ENCODE peak calls at places on chromosomes 11 and 22, in five cellular contexts. One of them, this sample, is unnamed.

GRCh38 chr11:103851166-103851651 is 185.2 kb upstream of the DDI1 start:
- DNase-seq in CD8-positive, alpha-beta memory T cell: no peak
- DNase-seq in lower lobe of right lung: no peak
- DNase-seq in tibial artery: peak; percentile 35
- DNase-seq in aorta: no peak
- DNase-seq in this sample: no peak

GRCh38 chr11:123475478-123475877 is 45.4 kb downstream of the GRAMD1B start:
- DNase-seq in CD8-positive, alpha-beta memory T cell: no peak
- DNase-seq in lower lobe of right lung: no peak
- DNase-seq in tibial artery: no peak
- DNase-seq in aorta: no peak
- DNase-seq in this sample: peak; percentile 18

GRCh38 chr11:12746593-12747097 is 72.4 kb downstream of the TEAD1 start:
- DNase-seq in CD8-positive, alpha-beta memory T cell: no peak
- DNase-seq in lower lobe of right lung: peak; percentile 56
- DNase-seq in tibial artery: no peak
- DNase-seq in aorta: peak; percentile 67
- DNase-seq in this sample: peak; percentile 77

GRCh38 chr11:123211134-123211879 is 16.3 kb upstream of the CLMP start:
- DNase-seq in CD8-positive, alpha-beta memory T cell: no peak
- DNase-seq in lower lobe of right lung: no peak
- DNase-seq in tibial artery: no peak
- DNase-seq in aorta: no peak
- DNase-seq in this sample: no peak

GRCh38 chr11:11391169-11391568 is 38.1 kb upstream of the CSNK2A3 start:
- DNase-seq in CD8-positive, alpha-beta memory T cell: no peak
- DNase-seq in lower lobe of right lung: no peak
- DNase-seq in tibial artery: no peak
- DNase-seq in aorta: no peak
- DNase-seq in this sample: no peak

GRCh38 chr11:18771266-18772035 is 20.1 kb downstream of the PTPN5 start:
- DNase-seq in CD8-positive, alpha-beta memory T cell: no peak
- DNase-seq in lower lobe of right lung: no peak
- DNase-seq in tibial artery: no peak
- DNase-seq in aorta: no peak
- DNase-seq in this sample: no peak

GRCh38 chr11:214083-214482 is 6.6 kb downstream of the RIC8A start:
- DNase-seq in CD8-positive, alpha-beta memory T cell: no peak
- DNase-seq in lower lobe of right lung: no peak
- DNase-seq in tibial artery: no peak
- DNase-seq in aorta: no peak
- DNase-seq in this sample: peak; percentile 59

GRCh38 chr11:101030692-101031091 is 98.9 kb downstream of the PGR start:
- DNase-seq in CD8-positive, alpha-beta memory T cell: no peak
- DNase-seq in lower lobe of right lung: no peak
- DNase-seq in tibial artery: no peak
- DNase-seq in aorta: no peak
- DNase-seq in this sample: no peak

GRCh38 chr11:35930466-35930865 is 13.4 kb upstream of the LDLRAD3 start:
- DNase-seq in CD8-positive, alpha-beta memory T cell: no peak
- DNase-seq in lower lobe of right lung: no peak
- DNase-seq in tibial artery: no peak
- DNase-seq in aorta: no peak
- DNase-seq in this sample: no peak

GRCh38 chr11:6285019-6285418 is 25.4 kb downstream of the CCKBR start:
- DNase-seq in CD8-positive, alpha-beta memory T cell: no peak
- DNase-seq in lower lobe of right lung: no peak
- DNase-seq in tibial artery: no peak
- DNase-seq in aorta: no peak
- DNase-seq in this sample: no peak

GRCh38 chr11:62452261-62452660 is 33.4 kb downstream of the SCGB1A1 start:
- DNase-seq in CD8-positive, alpha-beta memory T cell: no peak
- DNase-seq in lower lobe of right lung: no peak
- DNase-seq in tibial artery: no peak
- DNase-seq in aorta: no peak
- DNase-seq in this sample: no peak

GRCh38 chr11:93662177-93662575 is 694 bp downstream of the CEP295 start:
- DNase-seq in CD8-positive, alpha-beta memory T cell: no peak
- DNase-seq in lower lobe of right lung: no peak
- DNase-seq in tibial artery: no peak
- DNase-seq in aorta: no peak
- DNase-seq in this sample: no peak

GRCh38 chr11:88596786-88597185 is 259.2 kb upstream of the CTSC start:
- DNase-seq in CD8-positive, alpha-beta memory T cell: no peak
- DNase-seq in lower lobe of right lung: no peak
- DNase-seq in tibial artery: no peak
- DNase-seq in aorta: no peak
- DNase-seq in this sample: no peak

GRCh38 chr11:19275496-19275895 is 34.8 kb upstream of the E2F8 start:
- DNase-seq in CD8-positive, alpha-beta memory T cell: no peak
- DNase-seq in lower lobe of right lung: no peak
- DNase-seq in tibial artery: no peak
- DNase-seq in aorta: no peak
- DNase-seq in this sample: no peak

GRCh38 chr11:86814775-86815174 is 14.4 kb downstream of the PRSS23 start:
- DNase-seq in CD8-positive, alpha-beta memory T cell: no peak
- DNase-seq in lower lobe of right lung: no peak
- DNase-seq in tibial artery: no peak
- DNase-seq in aorta: no peak
- DNase-seq in this sample: no peak

GRCh38 chr11:15434529-15434928 is 319.8 kb downstream of the INSC start:
- DNase-seq in CD8-positive, alpha-beta memory T cell: no peak
- DNase-seq in lower lobe of right lung: no peak
- DNase-seq in tibial artery: no peak
- DNase-seq in aorta: no peak
- DNase-seq in this sample: no peak

GRCh38 chr11:107653077-107653476 is 58.8 kb downstream of the SLN start:
- DNase-seq in CD8-positive, alpha-beta memory T cell: no peak
- DNase-seq in lower lobe of right lung: no peak
- DNase-seq in tibial artery: no peak
- DNase-seq in aorta: no peak
- DNase-seq in this sample: no peak

GRCh38 chr22:49968313-49968830 is 7.8 kb downstream of the PIM3 start:
- DNase-seq in CD8-positive, alpha-beta memory T cell: no peak
- DNase-seq in lower lobe of right lung: peak; percentile 48
- DNase-seq in tibial artery: peak; percentile 18
- DNase-seq in aorta: peak; percentile 54
- DNase-seq in this sample: no peak

GRCh38 chr11:33376331-33377099 is 119.3 kb downstream of the HIPK3 start:
- DNase-seq in CD8-positive, alpha-beta memory T cell: no peak
- DNase-seq in lower lobe of right lung: no peak
- DNase-seq in tibial artery: no peak
- DNase-seq in aorta: no peak
- DNase-seq in this sample: no peak

GRCh38 chr11:85118151-85118550 is 509.0 kb downstream of the DLG2 start:
- DNase-seq in CD8-positive, alpha-beta memory T cell: no peak
- DNase-seq in lower lobe of right lung: no peak
- DNase-seq in tibial artery: no peak
- DNase-seq in aorta: no peak
- DNase-seq in this sample: no peak

GRCh38 chr11:43130616-43131015 is 181.2 kb upstream of the API5 start:
- DNase-seq in CD8-positive, alpha-beta memory T cell: no peak
- DNase-seq in lower lobe of right lung: no peak
- DNase-seq in tibial artery: no peak
- DNase-seq in aorta: no peak
- DNase-seq in this sample: no peak

GRCh38 chr11:119664063-119664572 is 64.9 kb downstream of the NECTIN1 start:
- DNase-seq in CD8-positive, alpha-beta memory T cell: no peak
- DNase-seq in lower lobe of right lung: no peak
- DNase-seq in tibial artery: no peak
- DNase-seq in aorta: no peak
- DNase-seq in this sample: no peak

GRCh38 chr22:50544078-50544745 is 1.5 kb upstream of the KLHDC7B start:
- DNase-seq in CD8-positive, alpha-beta memory T cell: peak; percentile 72
- DNase-seq in lower lobe of right lung: peak; percentile 90
- DNase-seq in tibial artery: no peak
- DNase-seq in aorta: peak; percentile 85
- DNase-seq in this sample: peak; percentile 81

GRCh38 chr11:83159901-83160865 is 3.3 kb downstream of the PCF11 start:
- DNase-seq in CD8-positive, alpha-beta memory T cell: peak; percentile 39
- DNase-seq in lower lobe of right lung: no peak
- DNase-seq in tibial artery: no peak
- DNase-seq in aorta: no peak
- DNase-seq in this sample: no peak

GRCh38 chr11:108927791-108928545 is 263.1 kb downstream of the DDX10 start:
- DNase-seq in CD8-positive, alpha-beta memory T cell: no peak
- DNase-seq in lower lobe of right lung: no peak
- DNase-seq in tibial artery: no peak
- DNase-seq in aorta: no peak
- DNase-seq in this sample: no peak

GRCh38 chr22:40684728-40685127 is 5.4 kb downstream of the MCHR1 start:
- DNase-seq in CD8-positive, alpha-beta memory T cell: peak; percentile 12
- DNase-seq in lower lobe of right lung: no peak
- DNase-seq in tibial artery: no peak
- DNase-seq in aorta: no peak
- DNase-seq in this sample: no peak

GRCh38 chr11:125123947-125124633 is 12.7 kb upstream of the TMEM218 start:
- DNase-seq in CD8-positive, alpha-beta memory T cell: no peak
- DNase-seq in lower lobe of right lung: peak; percentile 74
- DNase-seq in tibial artery: peak; percentile 47
- DNase-seq in aorta: peak; percentile 68
- DNase-seq in this sample: no peak

GRCh38 chr11:4626207-4627105 is 10.8 kb upstream of the OR51D1 start:
- DNase-seq in CD8-positive, alpha-beta memory T cell: no peak
- DNase-seq in lower lobe of right lung: no peak
- DNase-seq in tibial artery: peak; percentile 53
- DNase-seq in aorta: no peak
- DNase-seq in this sample: peak; percentile 74

GRCh38 chr11:46272816-46273427 is 4.5 kb upstream of the CREB3L1 start:
- DNase-seq in CD8-positive, alpha-beta memory T cell: no peak
- DNase-seq in lower lobe of right lung: peak; percentile 72
- DNase-seq in tibial artery: peak; percentile 65
- DNase-seq in aorta: peak; percentile 82
- DNase-seq in this sample: peak; percentile 85

GRCh38 chr22:38959574-38959973 is 2.2 kb downstream of the APOBEC3A start:
- DNase-seq in CD8-positive, alpha-beta memory T cell: no peak
- DNase-seq in lower lobe of right lung: no peak
- DNase-seq in tibial artery: no peak
- DNase-seq in aorta: peak; percentile 22
- DNase-seq in this sample: no peak

GRCh38 chr22:19579113-19579811 is 55.1 kb upstream of the CLDN5 start:
- DNase-seq in CD8-positive, alpha-beta memory T cell: no peak
- DNase-seq in lower lobe of right lung: no peak
- DNase-seq in tibial artery: no peak
- DNase-seq in aorta: no peak
- DNase-seq in this sample: no peak

GRCh38 chr11:62374801-62375200 is 37.6 kb downstream of the ASRGL1 start:
- DNase-seq in CD8-positive, alpha-beta memory T cell: no peak
- DNase-seq in lower lobe of right lung: no peak
- DNase-seq in tibial artery: no peak
- DNase-seq in aorta: no peak
- DNase-seq in this sample: no peak

DNA sequence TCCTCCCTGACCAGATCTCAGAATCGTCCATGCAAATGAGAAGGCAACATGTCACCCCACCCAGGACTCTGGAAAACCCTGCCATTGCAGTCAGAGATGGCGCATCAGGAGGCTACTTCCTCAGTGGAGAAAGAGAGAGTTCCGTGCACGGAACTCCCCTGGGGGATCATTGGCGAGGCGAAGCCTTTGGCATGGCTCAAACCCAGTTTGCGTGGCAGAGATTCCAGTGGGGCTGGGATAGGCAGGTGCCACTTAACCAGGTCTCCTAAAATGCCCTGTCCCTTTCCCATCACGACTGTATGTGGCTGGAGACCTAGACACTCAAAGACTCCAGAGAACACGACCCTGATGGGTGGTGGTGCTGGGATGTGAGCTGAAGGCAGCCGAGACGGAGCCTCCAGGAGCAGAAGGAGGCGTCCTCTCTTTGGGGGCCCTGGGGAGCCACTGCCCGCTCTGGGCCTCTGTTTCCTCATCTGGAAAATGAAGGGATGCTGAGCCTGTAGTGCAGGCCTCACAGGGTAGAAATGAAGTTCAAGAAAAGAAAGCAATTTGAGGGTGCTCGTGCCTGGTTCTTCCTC is 5.0 kb downstream of the RGL4 start:
- DNase-seq in CD8-positive, alpha-beta memory T cell: no peak
- DNase-seq in lower lobe of right lung: no peak
- DNase-seq in tibial artery: no peak
- DNase-seq in aorta: no peak
- DNase-seq in this sample: no peak
- H3K27ac ChIP-seq in CD8-positive, alpha-beta memory T cell: peak overlapping the region; percentile 74
- H3K27ac ChIP-seq in lower lobe of right lung: peak overlapping the region; percentile 71
- H3K27ac ChIP-seq in tibial artery: no peak overlapping the region
- H3K27ac ChIP-seq in aorta: no peak overlapping the region
- H3K27ac ChIP-seq in this sample: no peak overlapping the region

GRCh38 chr11:67071420-67072284 is 15.0 kb downstream of the RHOD start:
- DNase-seq in CD8-positive, alpha-beta memory T cell: peak; percentile 64
- DNase-seq in lower lobe of right lung: peak; percentile 89
- DNase-seq in tibial artery: peak; percentile 70
- DNase-seq in aorta: peak; percentile 81
- DNase-seq in this sample: peak; percentile 80
- H3K4me3 ChIP-seq in CD8-positive, alpha-beta memory T cell: no peak overlapping the region
- H3K4me3 ChIP-seq in lower lobe of right lung: peak overlapping the region; percentile 47
- H3K4me3 ChIP-seq in tibial artery: peak overlapping the region; percentile 22
- H3K4me3 ChIP-seq in aorta: no peak overlapping the region
- H3K4me3 ChIP-seq in this sample: peak overlapping the region; percentile 33

GRCh38 chr22:29030016-29030617 is 31.5 kb downstream of the C22orf31 start:
- DNase-seq in CD8-positive, alpha-beta memory T cell: no peak
- DNase-seq in lower lobe of right lung: no peak
- DNase-seq in tibial artery: no peak
- DNase-seq in aorta: no peak
- DNase-seq in this sample: no peak
- H3K27ac ChIP-seq in CD8-positive, alpha-beta memory T cell: no peak overlapping the region
- H3K27ac ChIP-seq in lower lobe of right lung: peak overlapping the region; percentile 78
- H3K27ac ChIP-seq in tibial artery: peak overlapping the region; percentile 84
- H3K27ac ChIP-seq in aorta: peak overlapping the region; percentile 34
- H3K27ac ChIP-seq in this sample: peak overlapping the region; percentile 73

GRCh38 chr11:134224710-134225662 is 515 bp downstream of the VPS26B start:
- DNase-seq in CD8-positive, alpha-beta memory T cell: peak; percentile 53
- DNase-seq in lower lobe of right lung: peak; percentile 72
- DNase-seq in tibial artery: peak; percentile 61
- DNase-seq in aorta: peak; percentile 81
- DNase-seq in this sample: peak; percentile 79
- H3K4me3 ChIP-seq in CD8-positive, alpha-beta memory T cell: peak overlapping the region; percentile 87
- H3K4me3 ChIP-seq in lower lobe of right lung: peak overlapping the region; percentile 92
- H3K4me3 ChIP-seq in tibial artery: peak overlapping the region; percentile 74
- H3K4me3 ChIP-seq in aorta: peak overlapping the region; percentile 73
- H3K4me3 ChIP-seq in this sample: peak overlapping the region; percentile 87

This sample was measured in sigmoid colon.